ENCODE peak calls at places on chromosome 18, in five cellular contexts. E, N, I, O and V are unnamed samples.

GRCh38 chr18:48543228-48543627 is 4.4 kb downstream of the CTIF start:
- DNase-seq in O (peak), I (no peak), E (no peak), N (no peak), V (no peak)

GRCh38 chr18:58041633-58042032 is 2.4 kb upstream of the NEDD4L start:
- DNase-seq in O (no peak), E (no peak), I (no peak), N (no peak), V (no peak)

GRCh38 chr18:42196651-42197050 is 241.6 kb downstream of the PIK3C3 start:
- DNase-seq in E (no peak), I (no peak), O (no peak), N (no peak), V (no peak)

GRCh38 chr18:49617846-49618245 is 56.0 kb downstream of the LIPG start:
- DNase-seq in I (no peak), N (no peak), E (no peak), O (peak), V (no peak)

GRCh38 chr18:55326134-55326533 is 261.9 kb downstream of the TCF4 start:
- DNase-seq in N (no peak), I (no peak), O (no peak), E (peak), V (no peak)

GRCh38 chr18:57784034-57784815 is 18.9 kb downstream of the ATP8B1 start:
- DNase-seq in N (no peak), O (no peak), I (no peak), E (no peak), V (no peak)

GRCh38 chr18:79798346-79798998 is 734 bp downstream of the KCNG2 start:
- DNase-seq in O (peak), I (no peak), N (no peak), E (no peak), V (no peak)

GRCh38 chr18:433297-433696 is 67.2 kb downstream of the COLEC12 start:
- DNase-seq in I (no peak), N (no peak), E (no peak), O (no peak), V (no peak)

GRCh38 chr18:78418379-78418778 is 561.2 kb upstream of the SALL3 start:
- DNase-seq in I (no peak), O (no peak), N (no peak), E (no peak), V (no peak)

GRCh38 chr18:10456718-10457499 is 2.5 kb downstream of the APCDD1 start:
- DNase-seq in I (no peak), N (no peak), O (no peak), E (no peak), V (no peak)

GRCh38 chr18:5969355-5970003 is 74.2 kb upstream of the TMEM200C start:
- DNase-seq in I (no peak), E (no peak), O (no peak), N (no peak), V (no peak)

GRCh38 chr18:56258178-56258577 is 380.2 kb downstream of the TXNL1 start:
- DNase-seq in O (no peak), N (peak), I (no peak), E (no peak), V (no peak)

GRCh38 chr18:73791081-73791480 is 356.6 kb downstream of the FBXO15 start:
- DNase-seq in N (no peak), O (no peak), E (no peak), I (no peak), V (no peak)

GRCh38 chr18:46630991-46631390 is 26.0 kb downstream of the LOXHD1 start:
- DNase-seq in I (no peak), E (no peak), O (no peak), N (no peak), V (no peak)

GRCh38 chr18:45282101-45282812 is 333.0 kb upstream of the SLC14A2 start:
- DNase-seq in E (no peak), I (no peak), O (no peak), N (no peak), V (no peak)

DNA sequence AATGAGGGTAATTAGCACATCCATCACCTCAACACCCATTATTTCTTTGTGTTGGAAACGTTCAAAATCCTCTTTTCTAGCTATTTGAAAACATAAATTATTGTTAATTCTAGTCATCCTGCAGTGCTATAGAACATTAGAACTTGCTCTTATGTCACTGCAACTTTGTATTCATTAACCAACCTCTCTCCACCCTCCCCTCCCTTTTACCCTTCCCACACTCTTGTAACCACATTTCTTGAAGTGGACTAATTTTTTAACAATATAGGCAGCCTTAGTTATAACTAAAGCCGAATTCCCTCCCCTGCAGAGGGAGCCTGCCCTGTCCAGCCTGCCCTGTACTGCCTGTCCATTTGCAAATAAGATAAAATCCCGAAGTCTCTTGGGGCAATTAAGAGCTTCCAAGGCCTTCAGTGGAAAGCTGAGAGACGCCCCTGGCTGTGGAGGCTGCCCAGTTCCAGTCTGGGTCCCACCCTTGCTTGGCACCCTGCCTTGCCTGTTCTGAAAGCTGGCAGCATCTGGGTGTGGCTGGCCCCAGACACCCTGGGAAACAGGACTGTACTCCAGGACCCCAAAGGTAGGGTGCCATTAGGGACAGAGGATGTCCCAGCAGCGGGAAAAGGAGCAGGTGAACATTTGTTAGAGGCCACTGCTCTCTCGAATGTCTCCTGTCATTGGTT is 65.1 kb downstream of the MEX3C start:
- DNase-seq in N (no peak), E (no peak), O (no peak), I (no peak), V (no peak)
- TF ChIP-seq CTCF in N (no peak), E (no peak), O (no peak), I (no peak), V (no peak)

DNA sequence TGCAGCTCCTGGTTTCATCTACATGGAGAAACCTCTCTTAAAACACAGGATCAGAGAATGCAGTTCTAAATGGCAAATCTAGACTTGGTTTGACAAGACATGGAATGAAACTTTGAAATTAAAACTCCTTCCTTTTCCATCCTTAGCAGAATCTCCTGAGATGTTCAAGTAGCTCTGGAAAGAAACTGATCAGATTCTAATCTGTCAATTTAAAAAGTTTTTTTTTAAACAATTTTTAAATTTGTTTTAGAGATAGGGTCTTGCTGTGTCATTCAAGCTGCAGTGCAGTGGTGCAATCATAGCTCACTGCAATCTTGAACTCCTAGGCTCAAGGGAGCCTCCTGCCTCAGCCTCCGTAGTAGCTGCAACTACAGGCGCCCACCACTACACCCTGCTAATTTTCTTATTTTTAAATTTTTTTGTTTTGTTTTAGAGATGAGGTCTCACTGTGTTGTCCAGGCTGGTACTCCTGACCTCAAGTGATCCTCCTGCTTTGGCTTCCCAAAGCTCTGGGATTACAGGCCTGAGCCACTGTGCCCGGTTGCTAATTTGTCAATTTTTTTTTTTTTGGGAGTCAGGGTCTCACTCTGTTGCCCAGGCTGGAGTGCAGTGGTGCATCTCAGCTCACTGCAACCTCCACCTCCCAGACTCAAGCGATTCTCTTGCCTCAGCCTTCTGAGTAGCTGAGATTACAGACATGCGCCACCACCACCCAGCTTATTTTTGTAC is 216.7 kb downstream of the TGIF1 start:
- DNase-seq in E (no peak), N (no peak), O (peak), I (no peak), V (no peak)
- TF ChIP-seq CTCF in E (peak), N (peak), O (no peak), I (no peak), V (no peak)

DNA sequence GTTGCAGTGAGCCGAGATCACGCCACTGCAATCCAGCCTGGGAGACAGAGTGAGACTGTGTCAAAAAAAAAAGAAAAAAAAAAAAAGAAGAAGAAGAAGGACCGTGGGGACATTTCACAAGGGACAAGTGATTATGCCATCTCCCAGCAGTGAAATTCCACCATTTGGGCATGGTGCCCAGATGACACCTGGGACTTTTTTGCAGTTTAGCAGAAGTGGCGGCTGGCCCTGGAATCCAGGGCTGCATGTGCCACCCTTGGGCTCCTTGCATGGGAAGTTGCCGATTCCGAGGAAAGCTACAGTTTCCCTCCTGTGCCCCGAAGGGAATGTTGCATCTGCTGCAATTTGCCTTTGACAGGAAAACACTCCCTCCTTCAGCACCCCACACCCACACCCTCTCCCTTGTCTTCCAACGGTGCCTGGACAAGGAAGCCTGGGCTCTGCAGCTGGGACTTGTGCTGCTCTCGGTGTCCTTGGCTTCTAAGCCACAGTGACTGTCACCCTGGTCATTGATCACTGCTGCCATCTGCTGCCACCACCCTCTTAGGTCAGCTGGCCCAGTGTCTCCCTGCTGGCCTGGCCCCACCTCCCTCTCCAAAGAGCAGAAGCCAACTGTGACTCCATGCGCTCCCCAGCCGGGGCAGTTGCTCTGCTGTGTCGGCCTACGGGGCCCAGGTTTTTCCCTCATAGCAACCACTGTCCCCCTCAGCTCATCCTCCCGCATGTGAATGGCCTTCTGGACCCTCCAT is 56.4 kb upstream of the LRRC30 start:
- DNase-seq in O (peak), N (no peak), I (no peak), E (no peak), V (no peak)
- TF ChIP-seq CTCF in O (peak), N (no peak), I (no peak), E (no peak), V (no peak)

GRCh38 chr18:12862467-12862866 is 21.6 kb downstream of the PTPN2 start:
- DNase-seq in I (no peak), O (peak), E (peak), N (no peak), V (no peak)

GRCh38 chr18:12861637-12862036 is 22.4 kb downstream of the PTPN2 start:
- DNase-seq in N (no peak), O (no peak), E (peak), I (no peak), V (no peak)

GRCh38 chr18:12862874-12863482 is 21.1 kb downstream of the PTPN2 start:
- DNase-seq in N (no peak), O (peak), I (no peak), E (peak), V (no peak)

GRCh38 chr18:12860530-12860929 is 23.5 kb downstream of the PTPN2 start:
- DNase-seq in O (no peak), N (no peak), I (no peak), E (no peak), V (no peak)

GRCh38 chr18:12863687-12864086 is 20.4 kb downstream of the PTPN2 start:
- DNase-seq in E (no peak), N (no peak), O (no peak), I (no peak), V (no peak)
- TF ChIP-seq CTCF in E (no peak), N (no peak), O (no peak), I (no peak), V (no peak)